ENCODE peak calls at places on chromosomes 1 and 21, in four cellular contexts. R is skeletal muscle cell, A is ACHN, T is anterior cingulate cortex. Y is an unnamed sample.

GRCh38 chr21:29384608-29385359 is 86.1 kb downstream of the BACH1 start:
- DNase-seq in T (no peak), R (no peak), A (no peak), Y (no peak)

GRCh38 chr1:231387770-231388669 is 34.1 kb downstream of the EGLN1 start:
- DNase-seq in A (no peak), R (no peak), T (no peak), Y (no peak)

GRCh38 chr1:53135735-53136114 is 6.7 kb downstream of the SLC1A7 start:
- DNase-seq in R (no peak), T (no peak), A (no peak), Y (no peak)

GRCh38 chr1:194339451-194339850 is 1153.0 kb upstream of the B3GALT2 start:
- DNase-seq in T (no peak), A (no peak), R (no peak), Y (no peak)

GRCh38 chr1:29688477-29689365 is 452.4 kb downstream of the PTPRU start:
- DNase-seq in R (peak; percentile 68), A (no peak), T (no peak), Y (no peak)

GRCh38 chr1:228081578-228082259 is 789 bp upstream of the ARF1 start:
- DNase-seq in A (peak; percentile 23), R (no peak), T (no peak), Y (no peak)

GRCh38 chr1:29112705-29113406 is 10.8 kb downstream of the TMEM200B start:
- DNase-seq in T (no peak), A (no peak), R (no peak), Y (no peak)

GRCh38 chr1:232594018-232594502 is 35.9 kb downstream of the SIPA1L2 start:
- DNase-seq in T (no peak), A (no peak), R (no peak), Y (no peak)

GRCh38 chr1:8347635-8348034 is 29.7 kb downstream of the SLC45A1 start:
- DNase-seq in R (no peak), T (no peak), A (no peak), Y (no peak)

GRCh38 chr1:78483903-78484302 is 6.9 kb upstream of the PTGFR start:
- DNase-seq in A (no peak), T (no peak), R (no peak), Y (no peak)

GRCh38 chr1:118223426-118223825 is 38.4 kb upstream of the SPAG17 start:
- DNase-seq in R (no peak), A (peak; percentile 6), T (no peak), Y (no peak)

GRCh38 chr1:232335751-232336274 is 294.1 kb downstream of the SIPA1L2 start:
- DNase-seq in R (no peak), A (no peak), T (no peak), Y (no peak)

GRCh38 chr1:113980120-113980519 is 846 bp downstream of the OLFML3 start:
- DNase-seq in R (no peak), A (no peak), T (no peak), Y (no peak)

GRCh38 chr1:71019248-71019647 is 28.4 kb downstream of the PTGER3 start:
- DNase-seq in T (no peak), R (no peak), A (no peak), Y (no peak)

GRCh38 chr1:96713649-96714048 is 7.9 kb upstream of the PTBP2 start:
- DNase-seq in A (no peak), R (no peak), T (no peak), Y (no peak)

GRCh38 chr1:9852410-9853301 is 28.9 kb upstream of the CLSTN1 start:
- DNase-seq in A (no peak), T (no peak), R (peak; percentile 49), Y (no peak)

GRCh38 chr1:224333309-224333926 is 3.4 kb upstream of the NVL start:
- DNase-seq in T (no peak), R (peak; percentile 16), A (peak; percentile 78), Y (no peak)

GRCh38 chr1:169896013-169896412 is 2.3 kb upstream of the SCYL3 start:
- DNase-seq in A (no peak), T (no peak), R (no peak), Y (no peak)

GRCh38 chr1:113898243-113898814 is 6.3 kb downstream of the AP4B1 start:
- DNase-seq in A (no peak), T (no peak), R (no peak), Y (no peak)

GRCh38 chr1:153626929-153627796 is at the start of gene S100A13:
- DNase-seq in T (peak; percentile 64), A (peak; percentile 98), R (peak; percentile 81), Y (no peak)

GRCh38 chr1:184183919-184184318 is 132.4 kb downstream of the TSEN15 start:
- DNase-seq in R (no peak), A (no peak), T (no peak), Y (no peak)

GRCh38 chr1:94095112-94095637 is 25.8 kb downstream of the ABCA4 start:
- DNase-seq in A (no peak), R (peak; percentile 91), T (peak; percentile 61), Y (no peak)

GRCh38 chr1:184574588-184574987 is 180.1 kb downstream of the EDEM3 start:
- DNase-seq in A (no peak), T (no peak), R (no peak), Y (no peak)

GRCh38 chr1:160109686-160110085 is 5.9 kb upstream of the ATP1A2 start:
- DNase-seq in A (no peak), T (no peak), R (no peak), Y (no peak)

GRCh38 chr1:30099587-30099986 is 623.8 kb downstream of the MATN1 start:
- DNase-seq in R (no peak), A (no peak), T (no peak), Y (no peak)

GRCh38 chr1:6624712-6625578 is at the start of gene THAP3:
- DNase-seq in T (peak; percentile 77), A (peak; percentile 82), R (no peak), Y (peak; percentile 89)

GRCh38 chr1:43345119-43345518 is 7.5 kb downstream of the MPL start:
- DNase-seq in T (no peak), A (no peak), R (no peak), Y (no peak)

GRCh38 chr1:178548108-178548507 is 35.2 kb downstream of the TEX35 start:
- DNase-seq in T (no peak), A (no peak), R (no peak), Y (no peak)

GRCh38 chr1:179298952-179299351 is 5.4 kb downstream of the SOAT1 start:
- DNase-seq in A (no peak), T (no peak), R (no peak), Y (peak; percentile 11)

GRCh38 chr21:41883582-41883981 is 4.4 kb upstream of the PRDM15 start:
- DNase-seq in T (no peak), A (no peak), R (no peak), Y (no peak)

GRCh38 chr1:47987601-47988000 is 9.6 kb downstream of the TRABD2B start:
- DNase-seq in T (no peak), R (no peak), A (no peak), Y (no peak)

GRCh38 chr1:23589506-23589872 is 30.2 kb upstream of the ID3 start:
- DNase-seq in T (no peak), R (no peak), A (peak; percentile 27), Y (no peak)

GRCh38 chr1:39159224-39160036 is 45.1 kb upstream of the MACF1 start:
- DNase-seq in T (no peak), R (no peak), A (peak; percentile 44), Y (no peak)

GRCh38 chr1:70426154-70427131 is 15.4 kb downstream of the CTH start:
- DNase-seq in A (no peak), R (no peak), T (no peak), Y (no peak)

GRCh38 chr1:79128726-79129125 is 122.2 kb upstream of the ADGRL4 start:
- DNase-seq in R (peak; percentile 79), A (peak; percentile 33), T (no peak), Y (no peak)